ENCODE peak calls at places on chromosomes 5 and 9, in seven cellular contexts. B is H9, H is mesendoderm, W is neuronal stem cell, R is mesenchymal stem cell, T is IMR-90, L is H1. Z is an unnamed sample.
A peak's percentile ranks its signal among the peaks of the same experiment; 100 is the strongest.

GRCh38 chr5:133806847-133807246 is 161.6 kb downstream of the C5orf15 start:
- DNase-seq in B (no peak), H (no peak), W (no peak), R (no peak), T (no peak), L (no peak), Z (no peak)

GRCh38 chr9:93480728-93481324 is 27.4 kb upstream of the FAM120AOS start:
- DNase-seq in B (no peak), H (no peak), W (no peak), R (no peak), T (no peak), L (no peak), Z (no peak)

GRCh38 chr5:166401391-166401790 is 1890.1 kb upstream of the WWC1 start:
- DNase-seq in B (no peak), H (peak; percentile 37), W (peak; percentile 43), R (no peak), T (no peak), L (no peak), Z (no peak)

GRCh38 chr9:125536184-125537152 is 170.5 kb downstream of the MAPKAP1 start:
- DNase-seq in B (no peak), H (peak; percentile 63), W (no peak), R (peak; percentile 42), T (no peak), L (no peak), Z (peak; percentile 97)

GRCh38 chr5:116652196-116652729 is 77.6 kb upstream of the SEMA6A start:
- DNase-seq in B (peak; percentile 76), H (peak; percentile 90), W (peak; percentile 64), R (peak; percentile 87), T (peak; percentile 68), L (peak; percentile 39), Z (peak; percentile 37)

GRCh38 chr9:20462410-20462809 is 159.9 kb downstream of the MLLT3 start:
- DNase-seq in B (no peak), H (peak; percentile 37), W (no peak), R (no peak), T (no peak), L (no peak), Z (no peak)

GRCh38 chr9:124477211-124478013 is 27.2 kb downstream of the ADGRD2 start:
- DNase-seq in B (peak; percentile 61), H (peak; percentile 46), W (peak; percentile 51), R (no peak), T (no peak), L (no peak), Z (no peak)

GRCh38 chr9:35367451-35367850 is 122.5 kb upstream of the RUSC2 start:
- DNase-seq in B (no peak), H (peak; percentile 74), W (no peak), R (peak; percentile 76), T (peak; percentile 93), L (no peak), Z (peak; percentile 77)

GRCh38 chr9:17613723-17614122 is 34.9 kb downstream of the SH3GL2 start:
- DNase-seq in B (no peak), H (no peak), W (no peak), R (peak; percentile 69), T (peak; percentile 82), L (no peak), Z (no peak)

GRCh38 chr5:178983728-178984127 is 11.4 kb downstream of the GRM6 start:
- DNase-seq in B (no peak), H (no peak), W (no peak), R (no peak), T (no peak), L (no peak), Z (no peak)

GRCh38 chr9:12856608-12857007 is 81.8 kb downstream of the LURAP1L start:
- DNase-seq in B (peak; percentile 38), H (peak; percentile 80), W (no peak), R (no peak), T (no peak), L (peak; percentile 5), Z (no peak)
- H3K4me2 ChIP-seq in B (no peak overlapping the region), H (no peak overlapping the region), W (no peak overlapping the region), R (no peak overlapping the region), T (no peak overlapping the region), L (peak overlapping the region; percentile 1), Z (no peak overlapping the region)

DNA sequence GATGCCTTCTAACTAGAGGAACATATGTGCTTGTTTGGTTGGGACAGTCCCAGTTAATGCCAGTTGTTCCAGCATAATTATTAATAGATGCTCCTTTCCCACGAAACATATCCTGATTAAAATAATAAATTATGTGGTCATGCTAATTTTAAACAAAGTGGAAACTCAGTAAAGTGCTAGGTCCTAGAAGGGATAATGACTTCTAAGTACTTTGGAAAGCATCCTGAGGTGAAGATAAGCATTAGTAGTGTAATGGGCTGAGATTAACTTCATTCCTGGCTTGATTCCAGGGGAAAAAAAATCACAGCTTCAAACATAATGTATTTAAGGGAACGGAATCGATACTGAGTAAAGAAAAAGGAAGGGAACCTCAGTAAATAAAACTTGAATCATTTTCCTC is 213.7 kb upstream of the SNX2 start:
- DNase-seq in B (no peak), H (no peak), W (no peak), R (no peak), T (no peak), L (no peak), Z (no peak)
- H2BK5ac ChIP-seq in B (no peak overlapping the region), H (no peak overlapping the region), W (no peak overlapping the region), R (no peak overlapping the region), T (no peak overlapping the region), L (no peak overlapping the region), Z (no peak overlapping the region)

DNA sequence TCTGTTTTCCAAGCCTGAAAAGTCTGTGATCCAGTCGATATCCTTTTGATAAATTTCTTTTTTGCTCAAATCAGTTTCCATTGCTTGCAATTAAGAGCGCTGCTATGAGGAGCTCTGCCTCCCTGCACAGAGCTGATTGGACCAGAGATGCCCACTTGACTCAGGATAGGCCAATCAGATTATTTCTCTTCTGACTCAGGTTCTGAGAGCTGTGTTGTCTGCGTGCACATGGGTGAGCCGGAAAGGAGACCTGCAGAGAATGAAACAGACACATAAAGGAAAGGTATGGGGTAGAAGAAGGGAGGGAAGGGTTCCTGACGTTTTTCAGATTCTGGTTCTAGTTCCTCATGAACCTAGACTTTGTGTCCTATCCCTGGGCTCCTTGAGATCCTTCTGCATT is 15.8 kb upstream of the FABP6 start:
- DNase-seq in B (no peak), H (no peak), W (no peak), R (no peak), T (peak; percentile 13), L (no peak), Z (peak; percentile 45)
- H3K4me2 ChIP-seq in B (no peak overlapping the region), H (no peak overlapping the region), W (no peak overlapping the region), R (no peak overlapping the region), T (no peak overlapping the region), L (no peak overlapping the region), Z (no peak overlapping the region)

DNA sequence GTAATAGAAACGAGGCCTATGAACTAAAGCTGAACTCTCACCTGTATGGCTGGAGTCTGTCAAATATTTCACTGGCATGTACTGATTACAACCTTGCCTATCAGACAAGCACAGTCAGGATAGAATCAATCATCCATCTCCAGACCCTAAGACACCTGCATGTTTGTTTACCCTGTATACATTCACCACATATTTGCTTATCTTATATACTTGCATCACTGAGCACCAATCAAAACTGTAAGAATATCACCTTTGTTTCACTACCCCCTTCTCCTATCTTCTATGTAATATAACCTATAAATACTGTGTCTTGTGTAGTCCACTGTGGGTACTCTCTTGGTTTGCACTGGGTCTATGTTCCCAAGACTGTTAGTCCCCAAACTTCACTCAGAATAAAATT is 1085.7 kb downstream of the TAF11L14 start:
- DNase-seq in B (no peak), H (no peak), W (no peak), R (no peak), T (no peak), L (no peak), Z (no peak)
- H2BK5ac ChIP-seq in B (no peak overlapping the region), H (no peak overlapping the region), W (no peak overlapping the region), R (no peak overlapping the region), T (no peak overlapping the region), L (no peak overlapping the region), Z (no peak overlapping the region)

GRCh38 chr5:82285206-82285605 is 7.1 kb upstream of the RPS23 start:
- DNase-seq in B (no peak), H (no peak), W (no peak), R (no peak), T (no peak), L (no peak), Z (no peak)
- H3K4me2 ChIP-seq in B (no peak overlapping the region), H (no peak overlapping the region), W (no peak overlapping the region), R (no peak overlapping the region), T (no peak overlapping the region), L (no peak overlapping the region), Z (no peak overlapping the region)

GRCh38 chr5:34411470-34412346 is 244.4 kb upstream of the RAI14 start:
- DNase-seq in B (peak; percentile 79), H (peak; percentile 70), W (no peak), R (no peak), T (peak; percentile 47), L (peak; percentile 70), Z (peak; percentile 41)

GRCh38 chr5:34412769-34413168 is 243.4 kb upstream of the RAI14 start:
- DNase-seq in B (no peak), H (peak; percentile 71), W (no peak), R (no peak), T (peak; percentile 65), L (no peak), Z (peak; percentile 65)

GRCh38 chr5:34410411-34411139 is 245.6 kb upstream of the RAI14 start:
- DNase-seq in B (peak; percentile 50), H (peak; percentile 90), W (no peak), R (no peak), T (no peak), L (peak; percentile 68), Z (peak; percentile 97)

GRCh38 chr5:34409376-34409775 is 246.8 kb upstream of the RAI14 start:
- DNase-seq in B (no peak), H (no peak), W (no peak), R (no peak), T (no peak), L (no peak), Z (no peak)
- H2BK5ac ChIP-seq in B (no peak overlapping the region), H (peak overlapping the region; percentile 50), W (no peak overlapping the region), R (no peak overlapping the region), T (no peak overlapping the region), L (no peak overlapping the region), Z (no peak overlapping the region)

DNA sequence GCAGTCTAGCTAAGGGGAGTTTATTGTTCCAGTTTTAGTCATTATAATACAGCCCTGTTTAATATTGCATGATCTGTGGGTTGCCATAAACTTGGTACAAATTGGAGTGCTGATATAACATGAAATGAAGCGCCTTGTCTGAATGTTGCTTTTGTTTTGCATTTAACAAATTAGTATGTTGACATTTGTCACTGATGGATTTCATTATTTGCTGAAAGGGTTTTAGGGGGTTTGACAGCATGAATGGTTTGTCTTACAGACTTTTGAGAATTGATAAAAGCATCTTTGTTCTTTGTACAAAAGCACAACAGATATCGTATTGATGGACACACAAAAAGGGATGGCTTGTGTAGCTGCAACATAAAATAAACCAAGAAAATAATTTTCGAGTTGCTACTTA is 178.3 kb downstream of the AOPEP start:
- DNase-seq in B (no peak), H (no peak), W (no peak), R (no peak), T (no peak), L (no peak), Z (no peak)
- H3K4me2 ChIP-seq in B (no peak overlapping the region), H (no peak overlapping the region), W (no peak overlapping the region), R (no peak overlapping the region), T (no peak overlapping the region), L (no peak overlapping the region), Z (no peak overlapping the region)

Z was measured in trophoblast cell.